ENCODE peak calls at places on chromosome 3, in eight cellular contexts. One of them, this sample, is unnamed.

GRCh38 chr3:120167488-120167887 is 73.2 kb upstream of the GSK3B start:
- DNase-seq in fibroblast of lung: no peak
- DNase-seq in right lobe of liver: no peak
- DNase-seq in left ventricle myocardium inferior: no peak
- DNase-seq in H9: no peak
- DNase-seq in mammary epithelial cell: no peak
- DNase-seq in right atrium auricular region: no peak
- DNase-seq in ascending aorta: no peak
- DNase-seq in this sample: no peak

GRCh38 chr3:107247116-107247515 is 130.1 kb upstream of the CCDC54 start:
- DNase-seq in left ventricle myocardium inferior: no peak
- DNase-seq in fibroblast of lung: no peak
- DNase-seq in H9: no peak
- DNase-seq in right lobe of liver: no peak
- DNase-seq in ascending aorta: no peak
- DNase-seq in mammary epithelial cell: no peak
- DNase-seq in right atrium auricular region: no peak
- DNase-seq in this sample: no peak

GRCh38 chr3:153209596-153209995 is 47.6 kb downstream of the RAP2B start:
- DNase-seq in fibroblast of lung: peak; percentile 45
- DNase-seq in right lobe of liver: peak; percentile 57
- DNase-seq in right atrium auricular region: no peak
- DNase-seq in H9: peak; percentile 89
- DNase-seq in mammary epithelial cell: peak; percentile 75
- DNase-seq in left ventricle myocardium inferior: peak; percentile 21
- DNase-seq in ascending aorta: peak; percentile 19
- DNase-seq in this sample: no peak

GRCh38 chr3:145118303-145118702 is 1042.7 kb downstream of the PLOD2 start:
- DNase-seq in right atrium auricular region: no peak
- DNase-seq in ascending aorta: no peak
- DNase-seq in mammary epithelial cell: no peak
- DNase-seq in fibroblast of lung: no peak
- DNase-seq in right lobe of liver: no peak
- DNase-seq in H9: no peak
- DNase-seq in left ventricle myocardium inferior: no peak
- DNase-seq in this sample: no peak

GRCh38 chr3:40623567-40623966 is 98.8 kb downstream of the ZNF621 start:
- DNase-seq in fibroblast of lung: no peak
- DNase-seq in H9: no peak
- DNase-seq in mammary epithelial cell: peak; percentile 97
- DNase-seq in right lobe of liver: no peak
- DNase-seq in ascending aorta: no peak
- DNase-seq in left ventricle myocardium inferior: no peak
- DNase-seq in right atrium auricular region: no peak
- DNase-seq in this sample: no peak

GRCh38 chr3:52388348-52388821 is 56.5 kb downstream of the SEMA3G start:
- DNase-seq in right lobe of liver: no peak
- DNase-seq in mammary epithelial cell: no peak
- DNase-seq in fibroblast of lung: no peak
- DNase-seq in ascending aorta: no peak
- DNase-seq in right atrium auricular region: no peak
- DNase-seq in H9: peak; percentile 82
- DNase-seq in left ventricle myocardium inferior: no peak
- DNase-seq in this sample: no peak

GRCh38 chr3:173398111-173398479 is 551 bp downstream of the NLGN1 start:
- DNase-seq in left ventricle myocardium inferior: no peak
- DNase-seq in right lobe of liver: no peak
- DNase-seq in ascending aorta: no peak
- DNase-seq in mammary epithelial cell: no peak
- DNase-seq in right atrium auricular region: no peak
- DNase-seq in fibroblast of lung: no peak
- DNase-seq in H9: no peak
- DNase-seq in this sample: no peak

GRCh38 chr3:9349321-9350117 is 13.3 kb upstream of the THUMPD3 start:
- DNase-seq in right lobe of liver: no peak
- DNase-seq in ascending aorta: no peak
- DNase-seq in mammary epithelial cell: peak; percentile 81
- DNase-seq in left ventricle myocardium inferior: no peak
- DNase-seq in H9: no peak
- DNase-seq in fibroblast of lung: peak; percentile 66
- DNase-seq in right atrium auricular region: no peak
- DNase-seq in this sample: no peak

GRCh38 chr3:53040361-53040820 is 5.5 kb downstream of the SFMBT1 start:
- DNase-seq in left ventricle myocardium inferior: no peak
- DNase-seq in right atrium auricular region: no peak
- DNase-seq in mammary epithelial cell: peak; percentile 78
- DNase-seq in right lobe of liver: no peak
- DNase-seq in fibroblast of lung: no peak
- DNase-seq in H9: no peak
- DNase-seq in ascending aorta: no peak
- DNase-seq in this sample: no peak

DNA sequence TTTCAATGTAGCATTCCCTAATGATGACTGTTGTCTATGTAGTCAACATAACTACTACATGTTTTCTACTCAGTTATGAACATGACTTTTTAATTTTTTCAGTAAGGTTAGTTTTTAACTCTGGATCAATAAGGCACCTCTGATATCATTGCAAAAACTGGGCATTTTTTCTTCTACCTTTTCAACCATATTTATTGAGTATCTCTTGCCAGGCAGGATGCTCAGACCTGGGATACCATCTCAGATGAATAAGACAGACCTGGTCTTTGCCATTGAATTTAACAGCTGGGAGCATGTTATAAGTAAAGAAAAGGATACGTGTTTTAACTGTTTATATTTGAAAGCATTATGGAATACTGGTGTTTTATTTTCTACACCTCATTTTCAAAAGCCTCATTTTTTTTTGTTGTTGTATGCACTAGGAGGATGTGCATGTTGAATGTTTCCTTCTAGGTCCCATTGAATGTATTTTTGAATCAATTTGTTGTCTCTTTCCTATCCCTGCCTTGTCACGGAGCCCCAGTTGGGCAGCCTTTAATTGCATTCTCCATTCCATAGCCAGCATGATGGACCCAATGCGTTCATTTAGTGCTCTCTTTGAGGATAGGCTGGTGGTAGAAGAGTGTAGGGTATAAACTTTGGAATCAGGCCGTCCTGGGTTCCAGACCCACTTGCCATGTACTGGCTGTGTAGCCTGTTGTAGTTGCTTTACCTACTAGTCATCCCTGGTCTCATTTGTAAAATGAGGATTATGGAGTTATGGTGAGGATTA is 3.7 kb downstream of the TGFBR2 start:
- DNase-seq in right lobe of liver: no peak
- DNase-seq in H9: no peak
- DNase-seq in left ventricle myocardium inferior: no peak
- DNase-seq in mammary epithelial cell: no peak
- DNase-seq in fibroblast of lung: no peak
- DNase-seq in right atrium auricular region: no peak
- DNase-seq in ascending aorta: no peak
- DNase-seq in this sample: no peak
- H3K4me1 ChIP-seq in right lobe of liver: peaks cover 30% of the 10 kb centered on the region
- H3K4me1 ChIP-seq in H9: peaks cover 20% of the 10 kb centered on the region
- H3K4me1 ChIP-seq in left ventricle myocardium inferior: peaks cover 94% of the 10 kb centered on the region
- H3K4me1 ChIP-seq in mammary epithelial cell: peaks cover 63% of the 10 kb centered on the region
- H3K4me1 ChIP-seq in fibroblast of lung: peaks cover 7% of the 10 kb centered on the region
- H3K4me1 ChIP-seq in right atrium auricular region: peaks cover 72% of the 10 kb centered on the region
- H3K4me1 ChIP-seq in ascending aorta: peaks cover 24% of the 10 kb centered on the region
- H3K4me1 ChIP-seq in this sample: peaks cover 60% of the 10 kb centered on the region

GRCh38 chr3:170228093-170228766 is 6.0 kb downstream of the PRKCI start:
- DNase-seq in ascending aorta: no peak
- DNase-seq in fibroblast of lung: peak; percentile 30
- DNase-seq in right lobe of liver: no peak
- DNase-seq in mammary epithelial cell: peak; percentile 61
- DNase-seq in H9: no peak
- DNase-seq in left ventricle myocardium inferior: no peak
- DNase-seq in right atrium auricular region: no peak
- DNase-seq in this sample: no peak

GRCh38 chr3:170221924-170222646 is at the start of gene PRKCI:
- DNase-seq in right atrium auricular region: peak; percentile 94
- DNase-seq in H9: peak; percentile 97
- DNase-seq in ascending aorta: peak; percentile 80
- DNase-seq in mammary epithelial cell: peak; percentile 96
- DNase-seq in left ventricle myocardium inferior: peak; percentile 95
- DNase-seq in right lobe of liver: peak; percentile 97
- DNase-seq in fibroblast of lung: peak; percentile 98
- DNase-seq in this sample: peak; percentile 95

GRCh38 chr3:170222647-170223541 is 670 bp downstream of the PRKCI start:
- DNase-seq in H9: peak; percentile 59
- DNase-seq in right atrium auricular region: no peak
- DNase-seq in fibroblast of lung: peak; percentile 45
- DNase-seq in right lobe of liver: no peak
- DNase-seq in left ventricle myocardium inferior: no peak
- DNase-seq in ascending aorta: no peak
- DNase-seq in mammary epithelial cell: peak; percentile 51
- DNase-seq in this sample: peak; percentile 5

GRCh38 chr3:170226426-170226960 is 4.3 kb downstream of the PRKCI start:
- DNase-seq in mammary epithelial cell: no peak
- DNase-seq in ascending aorta: no peak
- DNase-seq in H9: no peak
- DNase-seq in right lobe of liver: no peak
- DNase-seq in right atrium auricular region: no peak
- DNase-seq in left ventricle myocardium inferior: no peak
- DNase-seq in fibroblast of lung: peak; percentile 14
- DNase-seq in this sample: no peak

DNA sequence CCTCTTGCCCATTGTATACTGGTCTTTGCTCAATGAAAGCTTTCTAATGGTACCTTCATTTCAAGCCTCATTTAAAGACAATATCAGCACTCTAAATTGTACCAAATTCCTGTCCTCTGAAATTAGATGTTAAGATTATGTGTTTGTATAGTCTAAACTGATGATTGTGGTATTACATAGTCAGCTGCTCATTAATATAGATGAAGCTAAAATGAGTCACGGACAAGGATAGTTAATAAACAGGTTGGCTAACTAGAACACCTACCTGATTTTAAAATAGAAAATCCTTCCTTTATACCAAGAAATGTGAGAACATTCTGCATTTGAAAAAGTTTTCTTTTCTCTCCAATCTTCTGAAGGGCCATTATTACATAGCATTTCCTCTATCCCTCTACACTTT is 2.9 kb downstream of the PRKCI start:
- DNase-seq in mammary epithelial cell: no peak
- DNase-seq in ascending aorta: no peak
- DNase-seq in right atrium auricular region: no peak
- DNase-seq in right lobe of liver: no peak
- DNase-seq in fibroblast of lung: no peak
- DNase-seq in left ventricle myocardium inferior: no peak
- DNase-seq in H9: no peak
- DNase-seq in this sample: no peak
- H3K27ac ChIP-seq in mammary epithelial cell: peak overlapping the region; percentile 5
- H3K27ac ChIP-seq in ascending aorta: no peak overlapping the region
- H3K27ac ChIP-seq in right atrium auricular region: no peak overlapping the region
- H3K27ac ChIP-seq in right lobe of liver: no peak overlapping the region
- H3K27ac ChIP-seq in fibroblast of lung: no peak overlapping the region
- H3K27ac ChIP-seq in left ventricle myocardium inferior: no peak overlapping the region
- H3K27ac ChIP-seq in H9: no peak overlapping the region
- H3K27ac ChIP-seq in this sample: no peak overlapping the region

GRCh38 chr3:170712798-170713197 is 126.9 kb upstream of the SLC7A14 start:
- DNase-seq in right lobe of liver: no peak
- DNase-seq in ascending aorta: no peak
- DNase-seq in mammary epithelial cell: no peak
- DNase-seq in right atrium auricular region: no peak
- DNase-seq in fibroblast of lung: no peak
- DNase-seq in H9: no peak
- DNase-seq in left ventricle myocardium inferior: no peak
- DNase-seq in this sample: no peak

GRCh38 chr3:170714151-170714550 is 128.3 kb upstream of the SLC7A14 start:
- DNase-seq in right atrium auricular region: no peak
- DNase-seq in fibroblast of lung: peak; percentile 53
- DNase-seq in right lobe of liver: no peak
- DNase-seq in ascending aorta: no peak
- DNase-seq in left ventricle myocardium inferior: no peak
- DNase-seq in mammary epithelial cell: peak; percentile 76
- DNase-seq in H9: no peak
- DNase-seq in this sample: no peak

GRCh38 chr3:170716172-170716800 is 130.4 kb upstream of the SLC7A14 start:
- DNase-seq in left ventricle myocardium inferior: no peak
- DNase-seq in ascending aorta: no peak
- DNase-seq in H9: no peak
- DNase-seq in right lobe of liver: no peak
- DNase-seq in fibroblast of lung: no peak
- DNase-seq in mammary epithelial cell: no peak
- DNase-seq in right atrium auricular region: no peak
- DNase-seq in this sample: no peak

GRCh38 chr3:170713648-170714047 is 127.8 kb upstream of the SLC7A14 start:
- DNase-seq in left ventricle myocardium inferior: no peak
- DNase-seq in H9: no peak
- DNase-seq in ascending aorta: no peak
- DNase-seq in right lobe of liver: no peak
- DNase-seq in right atrium auricular region: no peak
- DNase-seq in mammary epithelial cell: no peak
- DNase-seq in fibroblast of lung: no peak
- DNase-seq in this sample: no peak

DNA sequence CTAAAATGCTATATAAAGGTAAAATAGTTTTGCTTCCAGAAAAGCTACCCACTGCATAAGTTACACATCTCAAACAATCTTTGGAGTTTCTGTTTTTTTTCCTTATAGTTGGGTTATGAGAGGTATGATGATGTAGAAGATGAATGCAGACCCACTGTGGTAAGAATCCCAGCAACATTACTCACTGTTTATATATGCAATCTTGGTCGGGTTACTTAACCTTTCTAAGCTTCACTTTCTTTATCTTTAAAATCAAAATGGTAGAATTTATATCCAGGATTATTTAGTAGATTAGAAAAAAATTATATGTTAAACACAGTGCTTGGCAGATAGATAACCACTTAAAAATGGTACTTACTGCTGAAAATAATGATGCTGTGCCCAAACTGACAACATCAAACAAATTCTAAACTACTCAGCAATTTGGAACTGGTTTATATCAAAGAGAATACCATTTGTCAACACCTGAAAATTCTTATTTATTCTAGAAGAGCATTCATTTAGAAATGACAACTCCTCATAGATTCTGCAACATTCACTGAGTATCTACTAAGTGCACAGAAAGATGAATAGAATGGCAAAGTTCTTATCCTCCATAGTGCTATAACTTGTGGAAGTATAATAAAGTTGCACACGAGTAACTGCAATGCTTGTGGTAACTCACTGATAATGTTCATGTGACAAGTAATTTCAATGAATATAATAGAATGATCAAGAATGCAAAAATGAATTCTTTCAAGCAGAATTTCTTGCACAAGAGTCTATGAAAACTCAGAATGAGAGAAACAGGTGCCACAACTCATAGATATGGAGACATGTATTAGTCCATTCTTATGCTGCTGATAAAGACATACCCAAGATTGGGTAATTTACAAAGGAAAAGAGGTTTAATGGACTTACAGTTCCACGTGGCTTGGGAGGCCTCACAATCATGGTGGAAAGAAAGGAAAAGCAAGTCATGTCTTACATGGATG is 129.0 kb upstream of the SLC7A14 start:
- DNase-seq in left ventricle myocardium inferior: no peak
- DNase-seq in fibroblast of lung: peak; percentile 69
- DNase-seq in right lobe of liver: no peak
- DNase-seq in right atrium auricular region: no peak
- DNase-seq in mammary epithelial cell: peak; percentile 75
- DNase-seq in H9: no peak
- DNase-seq in ascending aorta: no peak
- DNase-seq in this sample: no peak
- H3K4me1 ChIP-seq in left ventricle myocardium inferior: no peaks in the 10 kb centered on the region
- H3K4me1 ChIP-seq in fibroblast of lung: peaks cover 28% of the 10 kb centered on the region
- H3K4me1 ChIP-seq in right lobe of liver: no peaks in the 10 kb centered on the region
- H3K4me1 ChIP-seq in right atrium auricular region: no peaks in the 10 kb centered on the region
- H3K4me1 ChIP-seq in mammary epithelial cell: peaks cover 47% of the 10 kb centered on the region
- H3K4me1 ChIP-seq in H9: no peaks in the 10 kb centered on the region
- H3K4me1 ChIP-seq in ascending aorta: no peaks in the 10 kb centered on the region
- H3K4me1 ChIP-seq in this sample: no peaks in the 10 kb centered on the region

GRCh38 chr3:124276163-124276862 is 284.4 kb upstream of the ROPN1 start:
- DNase-seq in right atrium auricular region: no peak
- DNase-seq in right lobe of liver: no peak
- DNase-seq in H9: no peak
- DNase-seq in ascending aorta: no peak
- DNase-seq in fibroblast of lung: no peak
- DNase-seq in left ventricle myocardium inferior: no peak
- DNase-seq in mammary epithelial cell: no peak
- DNase-seq in this sample: no peak
- H3K27ac ChIP-seq in right atrium auricular region: peak overlapping the region; percentile 80
- H3K27ac ChIP-seq in right lobe of liver: peak overlapping the region; percentile 15
- H3K27ac ChIP-seq in H9: no peak overlapping the region
- H3K27ac ChIP-seq in ascending aorta: peak overlapping the region; percentile 92
- H3K27ac ChIP-seq in fibroblast of lung: no peak overlapping the region
- H3K27ac ChIP-seq in left ventricle myocardium inferior: peak overlapping the region; percentile 92
- H3K27ac ChIP-seq in mammary epithelial cell: no peak overlapping the region
- H3K27ac ChIP-seq in this sample: peak overlapping the region; percentile 83

This sample was measured in gastrocnemius medialis.